ENCODE peak calls at places on chromosome 14, in five cellular contexts. Y is psoas muscle; L is activated CD4-positive, alpha-beta T cell treated with anti-CD3 and anti-CD28 coated beads, Interleukin-2, amount 50 U/mL, for 1 hour; E is stomach; T is LoVo. V is an unnamed sample.

GRCh38 chr14:44316647-44317432 is 190.2 kb downstream of the FSCB start:
- DNase-seq in Y (no peak), L (no peak), E (no peak), T (peak), V (no peak)

GRCh38 chr14:86022031-86022629 is 492.2 kb downstream of the FLRT2 start:
- DNase-seq in Y (no peak), L (no peak), E (no peak), T (no peak), V (no peak)

GRCh38 chr14:68513838-68514610 is 278.8 kb downstream of the ZFP36L1 start:
- DNase-seq in Y (no peak), L (no peak), E (no peak), T (no peak), V (no peak)

GRCh38 chr14:37122288-37122687 is 50.1 kb downstream of the SLC25A21 start:
- DNase-seq in Y (no peak), L (no peak), E (no peak), T (no peak), V (no peak)

GRCh38 chr14:103520657-103521437 is 1.8 kb downstream of the CKB start:
- DNase-seq in Y (peak), L (peak), E (peak), T (peak), V (peak)

GRCh38 chr14:70186826-70187483 is 1.8 kb downstream of the SLC8A3 start:
- DNase-seq in Y (peak), L (no peak), E (no peak), T (no peak), V (no peak)

GRCh38 chr14:73784065-73784987 is 67.3 kb upstream of the PTGR2 start:
- DNase-seq in Y (no peak), L (no peak), E (peak), T (no peak), V (no peak)

GRCh38 chr14:101858791-101859537 is 97.5 kb downstream of the PPP2R5C start:
- DNase-seq in Y (no peak), L (no peak), E (no peak), T (no peak), V (peak)

GRCh38 chr14:42014301-42014700 is 407.6 kb downstream of the LRFN5 start:
- DNase-seq in Y (no peak), L (no peak), E (no peak), T (no peak), V (no peak)

GRCh38 chr14:50829472-50830043 is 1.4 kb downstream of the NIN start:
- DNase-seq in Y (no peak), L (no peak), E (no peak), T (no peak), V (no peak)

GRCh38 chr14:102778616-102779351 is 1.5 kb downstream of the TRAF3 start:
- DNase-seq in Y (no peak), L (no peak), E (no peak), T (no peak), V (no peak)